ENCODE peak calls at places on chromosomes 2 and 18, in ten cellular contexts. X is HEK293T, N is HCT116, V is cardiac septum, T is NCI-H526, J is posterior vena cava, P is lower leg skin, Q is AG09309, M is Kasumi-1, G is fibroblast of the conjunctiva. U is an unnamed sample.

GRCh38 chr2:231800493-231801091 is 14.3 kb downstream of the COPS7B start:
- DNase-seq in X (peak), N (peak), V (no peak), T (peak), J (no peak), P (no peak), Q (no peak), M (peak), G (no peak), U (peak)

GRCh38 chr2:23456881-23457760 is 72.1 kb downstream of the KLHL29 start:
- DNase-seq in X (no peak), N (no peak), V (no peak), T (no peak), J (no peak), P (peak), Q (no peak), M (no peak), G (no peak), U (peak)

GRCh38 chr18:59902180-59902992 is 2.6 kb downstream of the PMAIP1 start:
- DNase-seq in X (no peak), N (no peak), V (no peak), T (no peak), J (no peak), P (no peak), Q (no peak), M (no peak), G (no peak), U (peak)

GRCh38 chr2:233021771-233022170 is 8.7 kb upstream of the NGEF start:
- DNase-seq in X (no peak), N (no peak), V (no peak), T (no peak), J (peak), P (no peak), Q (no peak), M (no peak), G (no peak), U (peak)

GRCh38 chr2:39094717-39095363 is 26.0 kb downstream of the SOS1 start:
- DNase-seq in X (no peak), N (no peak), V (no peak), T (no peak), J (no peak), P (no peak), Q (no peak), M (peak), G (peak), U (no peak)

GRCh38 chr2:88591684-88592083 is 35.6 kb downstream of the EIF2AK3 start:
- DNase-seq in X (no peak), N (no peak), V (no peak), T (no peak), J (no peak), P (no peak), Q (no peak), M (no peak), G (no peak), U (no peak)

GRCh38 chr18:48263913-48264506 is 145.2 kb downstream of the ZBTB7C start:
- DNase-seq in X (no peak), N (no peak), V (no peak), T (no peak), J (no peak), P (no peak), Q (no peak), M (no peak), G (no peak), U (no peak)

GRCh38 chr2:167941604-167942003 is 305.8 kb downstream of the STK39 start:
- DNase-seq in X (no peak), N (no peak), V (no peak), T (no peak), J (no peak), P (no peak), Q (no peak), M (no peak), G (no peak), U (no peak)

GRCh38 chr18:62518460-62519375 is 4.1 kb upstream of the ZCCHC2 start:
- DNase-seq in X (no peak), N (no peak), V (no peak), T (no peak), J (no peak), P (no peak), Q (no peak), M (no peak), G (no peak), U (peak)

GRCh38 chr18:78587096-78587495 is 392.5 kb upstream of the SALL3 start:
- DNase-seq in X (no peak), N (no peak), V (peak), T (no peak), J (no peak), P (no peak), Q (no peak), M (no peak), G (no peak), U (no peak)

GRCh38 chr2:204127238-204127637 is 190.7 kb downstream of the ICOS start:
- DNase-seq in X (no peak), N (no peak), V (no peak), T (no peak), J (no peak), P (no peak), Q (no peak), M (no peak), G (no peak), U (no peak)

GRCh38 chr2:73982140-73982617 is 2.5 kb upstream of the TET3 start:
- DNase-seq in X (no peak), N (no peak), V (no peak), T (peak), J (no peak), P (peak), Q (no peak), M (no peak), G (no peak), U (peak)

GRCh38 chr2:241258505-241259160 is 56.8 kb downstream of the HDLBP start:
- DNase-seq in X (no peak), N (no peak), V (no peak), T (no peak), J (no peak), P (peak), Q (no peak), M (no peak), G (no peak), U (no peak)

GRCh38 chr18:9421096-9421495 is 54.2 kb upstream of the RALBP1 start:
- DNase-seq in X (no peak), N (no peak), V (no peak), T (no peak), J (no peak), P (no peak), Q (no peak), M (no peak), G (no peak), U (no peak)

GRCh38 chr2:137380610-137381009 is 583.7 kb upstream of the HNMT start:
- DNase-seq in X (no peak), N (no peak), V (no peak), T (no peak), J (no peak), P (no peak), Q (no peak), M (no peak), G (no peak), U (no peak)

GRCh38 chr2:32006992-32007391 is 3.8 kb downstream of the MEMO1 start:
- DNase-seq in X (no peak), N (no peak), V (no peak), T (no peak), J (no peak), P (no peak), Q (no peak), M (no peak), G (no peak), U (no peak)

GRCh38 chr2:20355131-20355530 is 4.5 kb upstream of the PUM2 start:
- DNase-seq in X (no peak), N (no peak), V (no peak), T (no peak), J (no peak), P (no peak), Q (peak), M (no peak), G (peak), U (peak)

GRCh38 chr2:231919341-231920035 is 6.7 kb downstream of the NPPC start:
- DNase-seq in X (no peak), N (no peak), V (peak), T (no peak), J (peak), P (no peak), Q (no peak), M (no peak), G (no peak), U (no peak)

GRCh38 chr2:62344472-62344871 is 148.6 kb downstream of the B3GNT2 start:
- DNase-seq in X (no peak), N (no peak), V (no peak), T (peak), J (no peak), P (no peak), Q (no peak), M (no peak), G (no peak), U (no peak)

GRCh38 chr2:240839152-240840143 is 19.4 kb upstream of the KIF1A start:
- DNase-seq in X (no peak), N (no peak), V (no peak), T (no peak), J (peak), P (peak), Q (no peak), M (no peak), G (no peak), U (peak)

GRCh38 chr2:83016343-83017110 is 1442.6 kb downstream of the SUCLG1 start:
- DNase-seq in X (no peak), N (no peak), V (no peak), T (peak), J (no peak), P (no peak), Q (no peak), M (no peak), G (no peak), U (no peak)

GRCh38 chr2:19214682-19215391 is 143.6 kb downstream of the OSR1 start:
- DNase-seq in X (no peak), N (no peak), V (no peak), T (no peak), J (no peak), P (no peak), Q (no peak), M (no peak), G (no peak), U (no peak)